ENCODE peak calls at places on chromosome X, in nine cellular contexts. One of them, this sample, is unnamed.

GRCh38 chrX:137166591-137166990 is 132.8 kb upstream of the GPR101 start:
- DNase-seq in heart right ventricle: no peak
- DNase-seq in testis: peak
- DNase-seq in cardiac muscle cell: peak
- DNase-seq in PC-9: no peak
- DNase-seq in fibroblast of lung: no peak
- DNase-seq in AG09309: no peak
- DNase-seq in WERI-Rb-1: peak
- DNase-seq in GM06990: no peak
- DNase-seq in this sample: no peak

GRCh38 chrX:129659137-129659536 is 4.4 kb upstream of the APLN start:
- DNase-seq in PC-9: no peak
- DNase-seq in heart right ventricle: no peak
- DNase-seq in AG09309: no peak
- DNase-seq in testis: no peak
- DNase-seq in GM06990: no peak
- DNase-seq in fibroblast of lung: no peak
- DNase-seq in WERI-Rb-1: no peak
- DNase-seq in cardiac muscle cell: no peak
- DNase-seq in this sample: no peak

GRCh38 chrX:3268804-3269203 is 77.6 kb downstream of the MXRA5 start:
- DNase-seq in heart right ventricle: no peak
- DNase-seq in fibroblast of lung: peak
- DNase-seq in cardiac muscle cell: no peak
- DNase-seq in AG09309: no peak
- DNase-seq in PC-9: no peak
- DNase-seq in GM06990: no peak
- DNase-seq in WERI-Rb-1: no peak
- DNase-seq in testis: no peak
- DNase-seq in this sample: no peak

GRCh38 chrX:51456814-51457213 is 39.6 kb downstream of the NUDT11 start:
- DNase-seq in GM06990: no peak
- DNase-seq in PC-9: no peak
- DNase-seq in cardiac muscle cell: peak
- DNase-seq in AG09309: no peak
- DNase-seq in testis: no peak
- DNase-seq in WERI-Rb-1: no peak
- DNase-seq in heart right ventricle: no peak
- DNase-seq in fibroblast of lung: no peak
- DNase-seq in this sample: no peak

GRCh38 chrX:136304493-136304892 is 3.7 kb downstream of the ADGRG4 start:
- DNase-seq in AG09309: no peak
- DNase-seq in PC-9: no peak
- DNase-seq in cardiac muscle cell: no peak
- DNase-seq in GM06990: no peak
- DNase-seq in testis: no peak
- DNase-seq in WERI-Rb-1: no peak
- DNase-seq in heart right ventricle: no peak
- DNase-seq in fibroblast of lung: no peak
- DNase-seq in this sample: no peak

GRCh38 chrX:133550665-133551064 is 135.4 kb upstream of the GPC4 start:
- DNase-seq in testis: no peak
- DNase-seq in cardiac muscle cell: no peak
- DNase-seq in PC-9: no peak
- DNase-seq in fibroblast of lung: no peak
- DNase-seq in heart right ventricle: no peak
- DNase-seq in WERI-Rb-1: no peak
- DNase-seq in GM06990: no peak
- DNase-seq in AG09309: no peak
- DNase-seq in this sample: no peak

GRCh38 chrX:9171841-9172240 is 137.9 kb upstream of the FAM9B start:
- DNase-seq in testis: no peak
- DNase-seq in WERI-Rb-1: no peak
- DNase-seq in AG09309: no peak
- DNase-seq in heart right ventricle: no peak
- DNase-seq in GM06990: no peak
- DNase-seq in PC-9: no peak
- DNase-seq in cardiac muscle cell: no peak
- DNase-seq in fibroblast of lung: peak
- DNase-seq in this sample: peak

GRCh38 chrX:124194903-124195302 is 137.6 kb upstream of the TEX13D start:
- DNase-seq in WERI-Rb-1: no peak
- DNase-seq in fibroblast of lung: peak
- DNase-seq in testis: no peak
- DNase-seq in cardiac muscle cell: no peak
- DNase-seq in heart right ventricle: no peak
- DNase-seq in PC-9: no peak
- DNase-seq in AG09309: no peak
- DNase-seq in GM06990: no peak
- DNase-seq in this sample: no peak

GRCh38 chrX:16444353-16444752 is 205.6 kb upstream of the S100G start:
- DNase-seq in cardiac muscle cell: no peak
- DNase-seq in AG09309: no peak
- DNase-seq in testis: no peak
- DNase-seq in heart right ventricle: no peak
- DNase-seq in fibroblast of lung: peak
- DNase-seq in GM06990: no peak
- DNase-seq in WERI-Rb-1: no peak
- DNase-seq in PC-9: no peak
- DNase-seq in this sample: peak

GRCh38 chrX:151176351-151176750 is at the start of gene GPR50:
- DNase-seq in cardiac muscle cell: peak
- DNase-seq in AG09309: no peak
- DNase-seq in testis: no peak
- DNase-seq in GM06990: no peak
- DNase-seq in fibroblast of lung: no peak
- DNase-seq in PC-9: no peak
- DNase-seq in heart right ventricle: no peak
- DNase-seq in WERI-Rb-1: no peak
- DNase-seq in this sample: no peak

GRCh38 chrX:68440940-68441339 is 7.6 kb upstream of the OPHN1 start:
- DNase-seq in fibroblast of lung: peak
- DNase-seq in heart right ventricle: peak
- DNase-seq in AG09309: no peak
- DNase-seq in cardiac muscle cell: peak
- DNase-seq in WERI-Rb-1: no peak
- DNase-seq in PC-9: peak
- DNase-seq in GM06990: no peak
- DNase-seq in testis: peak
- DNase-seq in this sample: peak

GRCh38 chrX:43731086-43731485 is 75.0 kb downstream of the MAOA start:
- DNase-seq in heart right ventricle: no peak
- DNase-seq in WERI-Rb-1: no peak
- DNase-seq in PC-9: no peak
- DNase-seq in fibroblast of lung: no peak
- DNase-seq in GM06990: no peak
- DNase-seq in cardiac muscle cell: no peak
- DNase-seq in testis: no peak
- DNase-seq in AG09309: no peak
- DNase-seq in this sample: no peak

DNA sequence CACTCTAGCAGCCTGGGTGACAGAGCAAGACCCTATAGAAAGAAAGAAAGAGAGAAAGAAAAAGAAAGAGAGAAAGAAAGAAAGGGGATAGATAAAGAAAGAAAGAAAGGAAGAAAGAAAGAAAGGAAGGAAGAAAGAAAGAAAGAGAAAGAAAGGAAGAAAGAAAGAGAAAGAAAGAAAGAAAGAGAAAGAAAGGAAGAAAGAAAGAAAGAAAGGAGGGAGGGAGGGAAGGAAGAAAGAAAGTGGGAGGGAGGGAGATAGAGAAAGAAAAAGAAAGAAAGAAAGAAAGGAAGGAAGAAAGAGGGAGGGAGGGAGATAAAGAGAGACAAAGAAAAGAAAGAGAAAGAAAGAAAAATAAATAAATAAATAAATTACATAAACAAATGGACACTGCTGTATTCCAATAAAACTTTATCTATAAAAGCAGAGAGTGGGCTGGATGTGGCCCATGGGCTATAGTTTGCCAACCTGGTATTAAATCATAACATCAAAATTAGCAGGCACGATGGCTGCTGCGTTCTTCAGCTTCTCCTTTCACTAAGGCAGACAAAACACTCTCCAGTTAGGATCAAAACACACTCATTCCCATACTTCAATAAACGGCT is 165.0 kb downstream of the ZNF674 start:
- DNase-seq in fibroblast of lung: no peak
- DNase-seq in PC-9: no peak
- DNase-seq in AG09309: no peak
- DNase-seq in testis: no peak
- DNase-seq in heart right ventricle: no peak
- DNase-seq in GM06990: no peak
- DNase-seq in cardiac muscle cell: no peak
- DNase-seq in WERI-Rb-1: no peak
- DNase-seq in this sample: no peak
- TF ChIP-seq CTCF in fibroblast of lung: no peak
- TF ChIP-seq CTCF in PC-9: no peak
- TF ChIP-seq CTCF in AG09309: no peak
- TF ChIP-seq CTCF in testis: no peak
- TF ChIP-seq CTCF in heart right ventricle: no peak
- TF ChIP-seq CTCF in GM06990: no peak
- TF ChIP-seq CTCF in cardiac muscle cell: no peak
- TF ChIP-seq CTCF in WERI-Rb-1: no peak
- TF ChIP-seq CTCF in this sample: no peak

GRCh38 chrX:118976599-118977340 is 2.4 kb downstream of the LONRF3 start:
- DNase-seq in cardiac muscle cell: no peak
- DNase-seq in testis: peak
- DNase-seq in PC-9: peak
- DNase-seq in AG09309: no peak
- DNase-seq in WERI-Rb-1: peak
- DNase-seq in GM06990: peak
- DNase-seq in heart right ventricle: peak
- DNase-seq in fibroblast of lung: no peak
- DNase-seq in this sample: no peak
- H3K4me3 ChIP-seq in cardiac muscle cell: no peak
- H3K4me3 ChIP-seq in testis: peak
- H3K4me3 ChIP-seq in PC-9: peak
- H3K4me3 ChIP-seq in AG09309: peak
- H3K4me3 ChIP-seq in WERI-Rb-1: peak
- H3K4me3 ChIP-seq in GM06990: no peak
- H3K4me3 ChIP-seq in heart right ventricle: peak
- H3K4me3 ChIP-seq in fibroblast of lung: peak
- H3K4me3 ChIP-seq in this sample: no peak

GRCh38 chrX:11530621-11531020 is 135.1 kb downstream of the ARHGAP6 start:
- DNase-seq in AG09309: no peak
- DNase-seq in testis: peak
- DNase-seq in cardiac muscle cell: no peak
- DNase-seq in fibroblast of lung: peak
- DNase-seq in heart right ventricle: no peak
- DNase-seq in WERI-Rb-1: no peak
- DNase-seq in GM06990: no peak
- DNase-seq in PC-9: no peak
- DNase-seq in this sample: no peak

GRCh38 chrX:11533211-11533651 is 132.5 kb downstream of the ARHGAP6 start:
- DNase-seq in heart right ventricle: peak
- DNase-seq in GM06990: peak
- DNase-seq in PC-9: no peak
- DNase-seq in AG09309: peak
- DNase-seq in WERI-Rb-1: no peak
- DNase-seq in cardiac muscle cell: peak
- DNase-seq in testis: no peak
- DNase-seq in fibroblast of lung: peak
- DNase-seq in this sample: peak

GRCh38 chrX:11528623-11529022 is 137.1 kb downstream of the ARHGAP6 start:
- DNase-seq in PC-9: no peak
- DNase-seq in GM06990: peak
- DNase-seq in heart right ventricle: no peak
- DNase-seq in cardiac muscle cell: no peak
- DNase-seq in fibroblast of lung: no peak
- DNase-seq in testis: no peak
- DNase-seq in AG09309: no peak
- DNase-seq in WERI-Rb-1: no peak
- DNase-seq in this sample: no peak

GRCh38 chrX:11532291-11533075 is 133.2 kb downstream of the ARHGAP6 start:
- DNase-seq in cardiac muscle cell: no peak
- DNase-seq in PC-9: no peak
- DNase-seq in testis: peak
- DNase-seq in AG09309: no peak
- DNase-seq in GM06990: no peak
- DNase-seq in WERI-Rb-1: no peak
- DNase-seq in fibroblast of lung: peak
- DNase-seq in heart right ventricle: peak
- DNase-seq in this sample: no peak

DNA sequence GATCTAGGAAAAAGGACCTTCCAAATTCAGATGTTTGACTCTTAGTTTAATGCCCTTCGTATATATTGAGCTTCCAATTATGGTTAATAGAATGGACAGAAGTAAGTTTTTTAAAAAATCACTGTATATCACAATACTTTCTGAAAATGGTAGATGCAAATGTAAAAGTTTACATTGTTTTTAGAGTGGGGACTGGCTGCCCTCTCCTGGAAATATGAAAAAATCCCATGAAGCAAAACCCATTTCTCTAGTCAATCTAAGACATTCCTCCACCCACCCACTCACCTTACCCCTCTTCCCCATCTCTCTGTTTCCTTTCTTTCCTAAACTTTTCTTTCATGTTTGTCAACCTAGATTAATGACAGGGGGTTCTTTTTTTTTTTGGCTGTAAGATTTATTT is 134.5 kb downstream of the ARHGAP6 start:
- DNase-seq in WERI-Rb-1: no peak
- DNase-seq in cardiac muscle cell: no peak
- DNase-seq in heart right ventricle: no peak
- DNase-seq in testis: no peak
- DNase-seq in GM06990: no peak
- DNase-seq in PC-9: no peak
- DNase-seq in fibroblast of lung: peak
- DNase-seq in AG09309: no peak
- DNase-seq in this sample: peak
- TF ChIP-seq CTCF in WERI-Rb-1: peak
- TF ChIP-seq CTCF in cardiac muscle cell: peak
- TF ChIP-seq CTCF in heart right ventricle: peak
- TF ChIP-seq CTCF in testis: no peak
- TF ChIP-seq CTCF in GM06990: peak
- TF ChIP-seq CTCF in PC-9: no peak
- TF ChIP-seq CTCF in fibroblast of lung: peak
- TF ChIP-seq CTCF in AG09309: peak
- TF ChIP-seq CTCF in this sample: peak

DNA sequence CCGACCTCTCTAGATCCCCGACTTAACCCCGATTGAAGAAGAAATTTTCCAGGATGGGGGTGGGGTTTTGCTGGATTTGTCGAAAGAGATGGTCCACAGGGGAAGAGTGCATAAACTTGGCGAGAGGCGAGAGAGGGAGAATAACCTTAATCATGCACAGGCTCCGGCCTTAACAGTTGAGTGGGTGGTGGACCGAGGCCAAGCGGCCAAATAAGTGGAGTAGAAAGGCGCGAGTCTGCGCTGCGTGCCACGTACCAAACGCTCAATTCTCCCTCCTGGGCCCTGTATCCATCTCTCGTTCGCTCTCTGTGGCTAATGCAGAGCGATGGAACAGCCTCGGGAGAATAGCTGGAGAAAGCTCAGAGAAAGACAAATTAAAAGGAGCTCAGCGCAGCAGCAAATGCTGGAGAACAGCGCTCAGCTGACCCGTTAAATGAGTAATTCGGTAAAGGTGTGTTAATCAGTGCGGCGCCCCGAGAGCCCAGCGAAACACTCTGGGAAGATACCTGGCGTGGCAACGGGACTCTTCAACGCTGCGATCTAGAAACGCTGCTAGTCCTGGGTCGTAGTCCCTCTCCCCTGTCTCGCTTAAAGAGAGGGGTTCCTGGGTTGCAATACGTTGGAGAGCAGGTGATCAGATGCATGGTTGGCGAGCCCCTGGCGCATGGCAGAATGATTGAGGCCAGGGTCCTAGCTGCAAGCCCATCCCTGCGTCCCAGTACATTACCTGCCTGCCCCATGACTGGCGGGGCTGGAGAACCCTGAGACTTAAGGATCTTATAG is 887 bp upstream of the IL1RAPL2 start:
- DNase-seq in GM06990: no peak
- DNase-seq in WERI-Rb-1: no peak
- DNase-seq in PC-9: peak
- DNase-seq in AG09309: no peak
- DNase-seq in fibroblast of lung: no peak
- DNase-seq in testis: no peak
- DNase-seq in cardiac muscle cell: no peak
- DNase-seq in heart right ventricle: no peak
- DNase-seq in this sample: no peak
- H3K4me3 ChIP-seq in GM06990: no peak
- H3K4me3 ChIP-seq in WERI-Rb-1: no peak
- H3K4me3 ChIP-seq in PC-9: peak
- H3K4me3 ChIP-seq in AG09309: no peak
- H3K4me3 ChIP-seq in fibroblast of lung: no peak
- H3K4me3 ChIP-seq in testis: no peak
- H3K4me3 ChIP-seq in cardiac muscle cell: no peak
- H3K4me3 ChIP-seq in heart right ventricle: no peak
- H3K4me3 ChIP-seq in this sample: no peak

This sample was measured in astrocyte of the cerebellum.